ENCODE peak calls at places on chromosomes 1 and 21, in ten cellular contexts. Q, P, S, V, E, B, F, J, G and L are unnamed samples.

GRCh38 chr1:63124666-63125191 is 197.6 kb upstream of the FOXD3 start:
- DNase-seq in Q (peak), P (no peak), S (peak), V (no peak), E (peak), B (no peak), F (peak), J (no peak), G (peak), L (peak)

GRCh38 chr1:24874611-24875225 is 55.4 kb downstream of the RUNX3 start:
- DNase-seq in Q (no peak), P (no peak), S (no peak), V (no peak), E (no peak), B (no peak), F (no peak), J (no peak), G (no peak), L (no peak)

GRCh38 chr1:180112979-180113650 is 41.6 kb upstream of the QSOX1 start:
- DNase-seq in Q (no peak), P (no peak), S (no peak), V (no peak), E (no peak), B (no peak), F (no peak), J (no peak), G (no peak), L (no peak)

GRCh38 chr1:224565611-224566406 is 50.3 kb upstream of the CNIH3 start:
- DNase-seq in Q (no peak), P (no peak), S (no peak), V (no peak), E (no peak), B (no peak), F (no peak), J (no peak), G (no peak), L (peak)

GRCh38 chr1:168708698-168709406 is 20.2 kb downstream of the DPT start:
- DNase-seq in Q (no peak), P (no peak), S (peak), V (no peak), E (no peak), B (no peak), F (no peak), J (no peak), G (no peak), L (no peak)

GRCh38 chr21:45859041-45859761 is 122.4 kb upstream of the COL6A1 start:
- DNase-seq in Q (no peak), P (no peak), S (no peak), V (no peak), E (no peak), B (no peak), F (no peak), J (no peak), G (no peak), L (no peak)

GRCh38 chr1:83318361-83318760 is 680.6 kb downstream of the TTLL7 start:
- DNase-seq in Q (no peak), P (no peak), S (no peak), V (no peak), E (no peak), B (no peak), F (no peak), J (no peak), G (no peak), L (no peak)

GRCh38 chr1:66770694-66771093 is 18.4 kb downstream of the DYNLT5 start:
- DNase-seq in Q (no peak), P (no peak), S (no peak), V (no peak), E (no peak), B (no peak), F (no peak), J (no peak), G (no peak), L (no peak)

GRCh38 chr1:111197598-111198289 is 2.7 kb downstream of the DENND2D start:
- DNase-seq in Q (no peak), P (no peak), S (no peak), V (peak), E (no peak), B (no peak), F (no peak), J (no peak), G (no peak), L (peak)

GRCh38 chr1:175129182-175129581 is 61.5 kb downstream of the TNN start:
- DNase-seq in Q (no peak), P (no peak), S (no peak), V (no peak), E (peak), B (no peak), F (peak), J (no peak), G (no peak), L (peak)

GRCh38 chr1:214842856-214843255 is 239.7 kb upstream of the KCNK2 start:
- DNase-seq in Q (no peak), P (no peak), S (no peak), V (no peak), E (peak), B (no peak), F (peak), J (no peak), G (no peak), L (peak)